ENCODE peak calls at places on chromosomes 13 and 19, in five cellular contexts. M is HCT116, R is HepG2, P is GM12878, Q is K562. X is an unnamed sample.
A peak's percentile ranks its signal among the peaks of the same experiment; 100 is the strongest.

GRCh38 chr13:73096173-73097117 is 37.6 kb downstream of the KLF5 start:
- DNase-seq in R (peak; percentile 21), P (no peak), M (no peak), Q (peak; percentile 8), X (no peak)

GRCh38 chr19:43551399-43552197 is 18.6 kb downstream of the ZNF575 start:
- DNase-seq in M (no peak), P (no peak), Q (no peak), R (no peak), X (no peak)

GRCh38 chr19:56272448-56272847 is at the start of gene EDDM13:
- DNase-seq in R (no peak), M (no peak), Q (no peak), P (no peak), X (peak; percentile 12)

GRCh38 chr19:17794731-17795494 is at the start of gene B3GNT3:
- DNase-seq in M (peak; percentile 83), P (no peak), R (peak; percentile 46), Q (peak; percentile 83), X (no peak)

GRCh38 chr13:49938921-49939320 is 2.8 kb upstream of the SPRYD7 start:
- DNase-seq in R (peak; percentile 22), M (no peak), Q (no peak), P (no peak), X (no peak)

GRCh38 chr19:3573162-3573857 is 566 bp downstream of the HMG20B start:
- DNase-seq in R (no peak), Q (no peak), M (no peak), P (no peak), X (no peak)

GRCh38 chr13:33217256-33217655 is 68.3 kb downstream of the STARD13 start:
- DNase-seq in M (no peak), Q (no peak), P (no peak), R (no peak), X (no peak)

GRCh38 chr19:3336680-3337523 is 29.5 kb upstream of the NFIC start:
- DNase-seq in M (no peak), P (no peak), Q (no peak), R (peak; percentile 24), X (peak; percentile 76)

GRCh38 chr13:100565291-100565690 is 23.3 kb downstream of the GGACT start:
- DNase-seq in Q (no peak), R (peak; percentile 25), M (no peak), P (no peak), X (no peak)

GRCh38 chr13:87080100-87080779 is 590.9 kb upstream of the SLITRK5 start:
- DNase-seq in M (no peak), P (no peak), R (no peak), Q (no peak), X (no peak)

GRCh38 chr13:34048652-34049051 is 230.7 kb downstream of the RFC3 start:
- DNase-seq in P (no peak), M (no peak), Q (no peak), R (no peak), X (no peak)

GRCh38 chr19:41408256-41408655 is 10.6 kb downstream of the BCKDHA start:
- DNase-seq in R (no peak), Q (no peak), M (no peak), P (no peak), X (no peak)

GRCh38 chr19:45135176-45135575 is 25.6 kb downstream of the NKPD1 start:
- DNase-seq in Q (no peak), P (no peak), M (no peak), R (no peak), X (no peak)
- H3K4me1 ChIP-seq in Q (peaks cover 38% of the 10 kb centered on the region), P (peaks cover 51% of the 10 kb centered on the region), M (peaks cover 11% of the 10 kb centered on the region), R (peaks cover 41% of the 10 kb centered on the region), X (no peaks in the 10 kb centered on the region)

GRCh38 chr19:6099633-6100032 is 10.7 kb downstream of the RFX2 start:
- DNase-seq in P (no peak), R (no peak), Q (no peak), M (no peak), X (no peak)

GRCh38 chr19:6100284-6100915 is 9.9 kb downstream of the RFX2 start:
- DNase-seq in P (no peak), M (no peak), R (no peak), Q (peak; percentile 41), X (no peak)

GRCh38 chr19:6098574-6098973 is 11.7 kb downstream of the RFX2 start:
- DNase-seq in R (no peak), P (no peak), Q (no peak), M (no peak), X (no peak)

GRCh38 chr19:6097911-6098310 is 12.4 kb downstream of the RFX2 start:
- DNase-seq in M (no peak), R (no peak), P (no peak), Q (no peak), X (no peak)

DNA sequence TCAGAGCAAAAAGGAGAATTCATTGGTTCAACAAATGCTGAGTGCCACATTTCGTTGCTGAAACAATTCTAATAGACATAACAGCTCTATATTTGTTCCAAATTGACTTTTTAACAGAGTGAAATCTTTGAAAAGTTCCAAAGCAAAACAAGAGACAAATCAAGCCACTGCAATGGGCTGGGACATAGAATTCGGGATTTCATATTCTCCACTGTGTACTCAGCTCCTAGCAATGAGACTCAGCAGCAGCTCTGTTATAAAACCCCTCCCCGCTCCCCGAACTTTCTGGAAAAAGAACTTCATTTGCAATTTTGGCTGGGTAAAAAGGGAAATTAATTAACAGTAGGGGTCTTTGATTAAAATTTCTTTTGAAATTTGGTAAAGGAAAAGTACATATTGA is 11.3 kb downstream of the RFX2 start:
- DNase-seq in Q (no peak), R (no peak), M (no peak), P (no peak), X (no peak)
- H3K9ac ChIP-seq in Q (no peak overlapping the region), R (no peak overlapping the region), M (no peak overlapping the region), P (no peak overlapping the region), X (no peak overlapping the region)

DNA sequence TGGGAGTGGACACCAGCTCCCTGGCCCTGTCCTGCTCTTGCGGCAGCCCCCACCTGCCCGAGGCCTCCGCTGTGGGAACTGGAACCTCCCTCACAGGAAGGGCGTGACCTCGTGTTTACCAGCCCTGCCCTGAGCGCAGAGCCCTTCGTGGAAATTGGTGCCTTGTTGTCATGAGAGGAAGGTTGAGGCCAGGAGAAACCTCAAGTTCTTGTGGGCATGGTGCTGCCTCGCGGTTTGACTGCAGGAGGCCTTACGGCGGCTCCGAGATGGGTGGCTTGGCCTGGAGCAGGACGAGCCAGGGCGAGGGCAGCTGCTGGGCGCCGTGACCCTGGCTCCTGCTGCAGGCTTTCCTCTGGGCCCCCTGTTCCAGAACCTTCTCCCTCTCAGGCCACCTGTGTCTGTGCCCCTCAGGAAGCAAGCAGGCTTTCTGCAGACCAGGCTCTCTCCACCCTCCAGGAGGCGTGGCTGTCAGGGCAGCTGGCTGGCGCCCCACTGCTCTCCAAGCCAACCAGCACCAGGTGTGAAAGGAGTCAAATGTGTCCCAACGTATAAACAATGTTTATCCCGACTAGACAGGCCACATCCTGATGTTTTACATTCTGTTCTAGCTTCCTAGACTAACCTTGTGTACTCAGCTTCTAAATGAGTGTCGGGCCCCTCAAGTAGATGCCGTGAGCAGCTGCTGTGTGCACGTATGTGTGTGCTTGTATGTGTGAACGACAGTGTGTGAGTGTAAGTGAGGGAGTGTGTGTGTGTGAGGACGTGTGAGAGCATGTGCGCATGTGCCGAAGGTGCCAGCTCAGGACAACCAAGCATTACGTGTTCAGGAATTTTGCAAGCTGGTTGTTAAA is 10.4 kb upstream of the RASA3 start:
- DNase-seq in R (no peak), Q (peak; percentile 30), P (no peak), M (no peak), X (peak; percentile 25)
- TF ChIP-seq REST in R (no peak), Q (no peak), P (no peak), M (no peak), X (no peak)

GRCh38 chr19:35006999-35007365 is 6.9 kb downstream of the GRAMD1A start:
- DNase-seq in Q (no peak), P (no peak), R (no peak), M (no peak), X (no peak)

GRCh38 chr19:35005256-35005977 is 5.3 kb downstream of the GRAMD1A start:
- DNase-seq in M (no peak), Q (no peak), R (peak; percentile 50), P (no peak), X (no peak)

GRCh38 chr19:35006342-35006998 is 6.3 kb downstream of the GRAMD1A start:
- DNase-seq in R (peak; percentile 99), Q (no peak), M (no peak), P (no peak), X (no peak)

GRCh38 chr19:35002037-35002535 is 2.0 kb downstream of the GRAMD1A start:
- DNase-seq in R (no peak), P (no peak), M (no peak), Q (no peak), X (peak; percentile 19)

GRCh38 chr19:35004517-35005255 is 4.6 kb downstream of the GRAMD1A start:
- DNase-seq in R (no peak), M (no peak), P (no peak), Q (no peak), X (no peak)
- H3K4me1 ChIP-seq in R (peaks cover 62% of the 10 kb centered on the region), M (peaks cover 5% of the 10 kb centered on the region), P (peaks cover 18% of the 10 kb centered on the region), Q (peaks cover 45% of the 10 kb centered on the region), X (peaks cover under 1% of the 10 kb centered on the region)

GRCh38 chr19:11848594-11849263 is at the start of gene ZNF439:
- DNase-seq in M (no peak), Q (peak; percentile 40), R (peak; percentile 85), P (peak; percentile 52), X (peak; percentile 95)
- H3K9ac ChIP-seq in M (no peak within 1 kb of the TSS), Q (no peak within 1 kb of the TSS), R (peak within 1 kb of the TSS; percentile 55), P (no peak within 1 kb of the TSS), X (peak within 1 kb of the TSS; percentile 48)